ENCODE peak calls at places on chromosomes 12 and 14, in six cellular contexts. K is RCC 7860; H is RWPE2; P is COLO829; U is neural crest cell; D is activated T-cell treated with anti-CD3 and anti-CD28 coated beads, Interleukin-2, amount 50 U/mL, for 72 hours. M is an unnamed sample.

GRCh38 chr14:55074662-55075061 is 23.2 kb downstream of the MAPK1IP1L start:
- DNase-seq in K (no peak), H (no peak), P (no peak), U (no peak), D (no peak), M (no peak)

GRCh38 chr12:113163030-113163360 is 13.5 kb downstream of the CFAP73 start:
- DNase-seq in K (no peak), H (no peak), P (no peak), U (no peak), D (no peak), M (no peak)

GRCh38 chr12:62581288-62582064 is 114.8 kb downstream of the MON2 start:
- DNase-seq in K (peak), H (no peak), P (peak), U (no peak), D (no peak), M (no peak)

GRCh38 chr12:113439301-113439597 is 17.1 kb downstream of the SDSL start:
- DNase-seq in K (no peak), H (no peak), P (no peak), U (no peak), D (no peak), M (no peak)

GRCh38 chr14:91229743-91230200 is 14.7 kb downstream of the GPR68 start:
- DNase-seq in K (peak), H (no peak), P (no peak), U (no peak), D (peak), M (no peak)

GRCh38 chr14:22429546-22429945 is 159.5 kb downstream of the DAD1 start:
- DNase-seq in K (no peak), H (no peak), P (no peak), U (no peak), D (no peak), M (no peak)

GRCh38 chr12:57518920-57519757 is 1.2 kb downstream of the DDIT3 start:
- DNase-seq in K (no peak), H (no peak), P (no peak), U (peak), D (peak), M (peak)

GRCh38 chr12:113961921-113962710 is 4.0 kb downstream of the RBM19 start:
- DNase-seq in K (peak), H (no peak), P (no peak), U (no peak), D (peak), M (no peak)

GRCh38 chr14:67763158-67763822 is 53.1 kb downstream of the ZFYVE26 start:
- DNase-seq in K (no peak), H (no peak), P (no peak), U (no peak), D (no peak), M (no peak)

GRCh38 chr14:61476737-61477410 is 155.5 kb downstream of the PRKCH start:
- DNase-seq in K (peak), H (no peak), P (no peak), U (no peak), D (peak), M (peak)

GRCh38 chr12:2623472-2623871 is 171.3 kb upstream of the FKBP4 start:
- DNase-seq in K (no peak), H (no peak), P (no peak), U (no peak), D (no peak), M (no peak)

GRCh38 chr12:95141305-95141704 is 67.9 kb upstream of the NR2C1 start:
- DNase-seq in K (no peak), H (no peak), P (no peak), U (no peak), D (no peak), M (no peak)